ENCODE peak calls at places on chromosomes 11 and 22, in nine cellular contexts. E is heart right ventricle, J is upper lobe of right lung, T is foreskin fibroblast, K is fibroblast of villous mesenchyme, M is AG09309, H is epithelial cell of esophagus, Q is HFF-Myc, Z is nephron progenitor cell. F is an unnamed sample.

GRCh38 chr22:36461665-36462474 is 19.6 kb downstream of the TXN2 start:
- DNase-seq in E (no peak), H (peak), J (peak), Z (peak), M (no peak), K (peak), Q (no peak), T (peak), F (no peak)

GRCh38 chr22:49951001-49951677 is 9.4 kb upstream of the PIM3 start:
- DNase-seq in Z (no peak), K (no peak), J (peak), T (no peak), M (no peak), H (peak), E (no peak), Q (no peak), F (no peak)

GRCh38 chr11:68962527-68963250 is 18.1 kb downstream of the MRGPRD start:
- DNase-seq in Q (no peak), H (no peak), M (no peak), Z (no peak), E (no peak), K (no peak), T (peak), J (peak), F (peak)

GRCh38 chr11:66465371-66466224 is 1.1 kb upstream of the PELI3 start:
- DNase-seq in E (no peak), Z (no peak), H (no peak), J (no peak), K (no peak), T (no peak), Q (no peak), M (no peak), F (no peak)

GRCh38 chr11:43567396-43567975 is 113.1 kb upstream of the HSD17B12 start:
- DNase-seq in M (peak), Q (peak), T (peak), K (peak), E (no peak), Z (no peak), H (peak), J (no peak), F (no peak)

GRCh38 chr11:31397239-31397834 is 27.7 kb downstream of the DNAJC24 start:
- DNase-seq in Z (no peak), J (no peak), K (peak), T (peak), H (peak), M (no peak), E (no peak), Q (no peak), F (no peak)

GRCh38 chr11:120759046-120759445 is 247.5 kb downstream of the GRIK4 start:
- DNase-seq in Z (no peak), E (no peak), H (no peak), K (no peak), J (no peak), Q (no peak), T (no peak), M (no peak), F (no peak)

GRCh38 chr22:31625661-31626426 is 36.2 kb downstream of the PISD start:
- DNase-seq in J (no peak), E (peak), T (peak), Z (peak), M (no peak), K (peak), H (peak), Q (no peak), F (no peak)

GRCh38 chr11:19698493-19699292 is 13.9 kb upstream of the NAV2 start:
- DNase-seq in T (peak), H (peak), Q (no peak), K (no peak), M (peak), E (peak), J (no peak), Z (no peak), F (no peak)

GRCh38 chr11:123856444-123856843 is 29.0 kb downstream of the TMEM225 start:
- DNase-seq in Q (no peak), E (no peak), Z (no peak), M (no peak), H (peak), J (no peak), K (no peak), T (no peak), F (no peak)

GRCh38 chr11:28760676-28761390 is 652.6 kb downstream of the METTL15 start:
- DNase-seq in Q (no peak), Z (no peak), J (no peak), T (peak), E (no peak), K (peak), M (no peak), H (peak), F (no peak)

GRCh38 chr22:28462041-28462440 is 217.6 kb downstream of the TTC28 start:
- DNase-seq in Q (no peak), T (no peak), K (no peak), E (no peak), M (no peak), Z (no peak), J (no peak), H (no peak), F (no peak)

GRCh38 chr11:95108159-95108611 is 18.5 kb downstream of the ENDOD1 start:
- DNase-seq in Q (no peak), K (peak), T (peak), J (no peak), E (peak), Z (no peak), H (peak), M (no peak), F (no peak)

GRCh38 chr11:41050791-41051190 is 408.7 kb downstream of the LRRC4C start:
- DNase-seq in J (no peak), Q (no peak), Z (no peak), M (no peak), K (no peak), H (peak), E (no peak), T (no peak), F (no peak)

GRCh38 chr11:9065614-9066431 is 25.6 kb downstream of the SCUBE2 start:
- DNase-seq in T (no peak), K (peak), E (no peak), Q (no peak), H (no peak), J (no peak), Z (no peak), M (peak), F (no peak)

GRCh38 chr11:69658606-69659450 is 16.3 kb downstream of the LTO1 start:
- DNase-seq in T (no peak), Z (no peak), Q (no peak), H (no peak), J (peak), E (no peak), M (no peak), K (no peak), F (no peak)

GRCh38 chr22:26399288-26399687 is 29.8 kb upstream of the ASPHD2 start:
- DNase-seq in Q (no peak), Z (no peak), T (no peak), J (no peak), K (no peak), H (no peak), M (no peak), E (no peak), F (no peak)

GRCh38 chr22:32661737-32662586 is 139.5 kb upstream of the TIMP3 start:
- DNase-seq in T (peak), E (no peak), Q (peak), M (peak), Z (no peak), J (no peak), K (peak), H (no peak), F (no peak)

GRCh38 chr11:122646549-122647340 is 8.8 kb upstream of the UBASH3B start:
- DNase-seq in Z (no peak), J (no peak), E (no peak), M (no peak), T (peak), K (no peak), Q (no peak), H (peak), F (no peak)

GRCh38 chr22:35154937-35155387 is 89.0 kb downstream of the ISX start:
- DNase-seq in H (peak), M (peak), Z (peak), Q (no peak), K (peak), E (peak), T (peak), J (peak), F (peak)

GRCh38 chr11:49208006-49208721 is at the start of gene FOLH1:
- DNase-seq in K (no peak), E (peak), T (no peak), Q (no peak), Z (no peak), M (no peak), H (peak), J (peak), F (no peak)

GRCh38 chr11:126857860-126858808 is 142.4 kb downstream of the KIRREL3 start:
- DNase-seq in M (no peak), T (peak), Z (no peak), J (no peak), H (peak), Q (no peak), E (no peak), K (peak), F (no peak)

GRCh38 chr22:20664594-20664959 is 109.3 kb upstream of the SERPIND1 start:
- DNase-seq in K (no peak), Z (no peak), H (no peak), M (no peak), E (no peak), J (no peak), T (no peak), Q (no peak), F (no peak)

GRCh38 chr22:34019190-34019845 is 99.0 kb upstream of the LARGE1 start:
- DNase-seq in K (no peak), J (no peak), T (no peak), M (no peak), Z (no peak), H (no peak), Q (no peak), E (no peak), F (no peak)

GRCh38 chr22:38317995-38318715 is 922 bp upstream of the CSNK1E start:
- DNase-seq in T (peak), K (peak), H (peak), Q (peak), Z (no peak), J (peak), E (peak), M (peak), F (no peak)

GRCh38 chr11:66045177-66045639 is 3.8 kb downstream of the GAL3ST3 start:
- DNase-seq in T (peak), Q (no peak), E (peak), K (peak), H (peak), M (no peak), J (peak), Z (peak), F (peak)

GRCh38 chr11:128487978-128488377 is 99.4 kb downstream of the ETS1 start:
- DNase-seq in K (no peak), Z (no peak), E (no peak), H (no peak), Q (no peak), M (no peak), T (no peak), J (no peak), F (peak)

DNA sequence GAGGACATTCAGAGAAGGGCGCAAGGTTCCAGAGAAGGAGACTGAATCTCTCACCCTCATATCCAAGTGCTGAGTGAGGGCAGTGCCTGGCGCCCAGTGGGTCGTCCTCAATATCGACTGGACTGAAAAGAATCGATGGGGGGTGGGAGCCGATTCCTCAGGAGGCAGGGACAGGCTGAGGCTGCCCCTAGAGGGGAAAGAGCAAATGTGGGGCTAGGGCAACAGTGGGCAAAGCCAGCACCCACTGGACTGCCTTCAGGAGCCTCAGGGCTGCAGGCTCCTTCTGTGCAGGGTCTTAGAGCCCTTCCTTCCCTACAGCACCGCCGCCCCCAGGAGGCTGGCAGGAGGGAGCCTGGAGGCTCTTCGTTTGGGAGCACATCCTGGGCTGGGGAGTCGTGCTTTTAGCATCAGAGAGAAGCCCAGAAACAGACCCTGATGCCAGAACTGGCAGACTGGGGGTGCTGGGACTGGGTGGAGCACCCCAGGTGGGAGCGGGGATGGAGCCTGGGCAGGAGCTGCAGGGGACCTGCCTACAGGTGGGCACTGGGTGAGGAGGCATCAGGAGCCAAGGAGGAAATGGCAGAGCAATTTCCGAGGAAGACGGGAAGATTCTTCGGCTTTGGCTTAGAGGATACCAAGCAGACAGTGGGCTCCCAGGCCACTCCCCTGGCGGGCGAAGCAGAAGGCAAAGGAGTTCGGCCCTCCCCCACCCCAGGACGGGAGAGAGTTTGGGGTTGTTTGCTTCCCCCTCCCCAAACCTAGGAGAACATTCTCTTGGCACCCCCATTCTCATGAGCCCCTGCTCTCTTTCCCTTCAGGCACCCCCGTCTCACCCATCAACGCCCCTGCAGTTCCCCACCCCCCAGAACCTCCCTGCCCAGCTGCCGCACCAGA is 1.2 kb downstream of the SYT7 start:
- DNase-seq in E (no peak), H (no peak), M (no peak), K (no peak), J (no peak), Z (no peak), Q (no peak), T (no peak), F (no peak)
- TF ChIP-seq CTCF in E (no peak), H (no peak), M (no peak), K (no peak), J (no peak), Z (no peak), Q (no peak), T (no peak), F (no peak)

GRCh38 chr11:7437706-7438105 is 47.6 kb upstream of the OLFML1 start:
- DNase-seq in Z (no peak), M (peak), E (no peak), K (no peak), H (no peak), Q (no peak), T (no peak), J (no peak), F (no peak)
- TF ChIP-seq CTCF in Z (no peak), M (no peak), E (no peak), K (no peak), H (no peak), Q (no peak), T (no peak), J (no peak), F (no peak)

DNA sequence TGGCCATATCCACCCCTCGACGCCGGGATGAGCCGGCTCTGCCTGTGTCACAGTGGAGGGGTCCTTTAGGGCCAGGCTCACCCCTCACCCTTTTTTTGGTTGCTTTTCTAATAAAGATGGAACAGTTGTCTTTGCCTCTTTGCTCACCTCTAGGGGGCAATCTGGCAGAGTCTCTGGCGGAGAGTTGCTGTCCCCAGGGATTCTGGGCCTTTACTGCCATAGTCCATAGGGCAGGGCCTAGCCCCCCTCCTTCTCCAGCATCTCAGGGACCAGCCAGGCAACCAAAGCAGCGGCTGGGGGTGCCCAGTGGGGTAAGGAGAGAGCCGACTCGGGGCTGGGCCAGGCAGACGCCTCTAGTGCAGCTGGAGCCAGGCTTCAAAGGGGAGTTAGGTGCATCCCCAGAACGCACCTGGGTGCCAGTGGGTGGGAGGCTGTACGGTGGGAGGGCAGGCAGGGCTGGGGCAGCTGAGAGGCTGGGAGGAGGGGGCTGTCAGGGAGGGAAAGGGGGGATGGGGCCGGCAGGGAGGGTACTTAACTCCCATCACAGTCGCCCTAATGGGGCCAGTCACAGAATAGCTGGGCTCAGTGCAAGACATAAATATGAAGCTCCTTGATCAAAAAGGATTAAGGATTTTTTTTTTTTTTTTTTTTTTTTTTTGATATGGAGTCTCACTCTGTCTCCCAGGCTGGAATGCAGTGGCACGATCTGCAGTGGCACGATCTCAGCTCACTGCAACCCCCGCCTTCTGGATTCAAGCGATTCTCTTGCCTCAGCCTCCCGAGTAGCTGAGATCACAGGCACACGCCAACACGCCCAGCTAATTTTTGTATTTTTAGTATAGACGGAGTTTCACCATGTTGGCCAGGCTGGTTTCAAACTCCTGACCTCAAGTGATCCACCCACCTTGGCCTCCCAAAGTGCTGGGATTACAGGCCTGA is 2.5 kb upstream of the SUSD2 start:
- DNase-seq in H (no peak), Q (no peak), T (peak), M (no peak), K (no peak), Z (peak), E (no peak), J (no peak), F (no peak)
- TF ChIP-seq CTCF in H (peak), Q (peak), T (peak), M (peak), K (peak), Z (peak), E (peak), J (peak), F (no peak)

DNA sequence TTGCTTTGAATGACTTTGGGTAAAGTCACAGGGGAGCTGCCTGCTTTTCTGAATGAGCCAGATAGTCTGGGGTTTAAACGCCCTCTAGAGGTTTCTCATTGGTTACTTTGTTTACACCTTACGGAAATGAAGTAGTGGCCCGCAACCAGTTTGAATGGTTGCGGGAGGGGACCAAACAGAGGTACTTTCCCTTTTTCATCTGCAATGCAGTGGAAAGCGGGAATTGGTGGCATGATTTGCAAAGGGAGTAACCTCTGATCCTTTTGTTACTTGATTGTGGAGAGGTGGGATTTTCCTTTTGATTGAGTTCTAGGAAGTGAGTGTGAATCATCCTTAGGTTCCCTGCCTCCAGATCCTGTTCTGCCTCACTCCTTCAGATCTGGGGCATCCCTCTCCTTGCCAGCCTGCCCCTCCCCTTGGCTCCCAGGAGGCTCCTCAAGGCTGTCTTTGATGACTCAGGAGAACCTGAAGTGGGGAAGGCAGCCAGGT is 15.9 kb upstream of the GLYATL1 start:
- DNase-seq in M (no peak), H (peak), J (no peak), K (peak), E (no peak), Q (no peak), Z (no peak), T (peak), F (peak)
- TF ChIP-seq CTCF in M (peak), H (peak), J (no peak), K (peak), E (peak), Q (peak), Z (peak), T (peak), F (peak)

DNA sequence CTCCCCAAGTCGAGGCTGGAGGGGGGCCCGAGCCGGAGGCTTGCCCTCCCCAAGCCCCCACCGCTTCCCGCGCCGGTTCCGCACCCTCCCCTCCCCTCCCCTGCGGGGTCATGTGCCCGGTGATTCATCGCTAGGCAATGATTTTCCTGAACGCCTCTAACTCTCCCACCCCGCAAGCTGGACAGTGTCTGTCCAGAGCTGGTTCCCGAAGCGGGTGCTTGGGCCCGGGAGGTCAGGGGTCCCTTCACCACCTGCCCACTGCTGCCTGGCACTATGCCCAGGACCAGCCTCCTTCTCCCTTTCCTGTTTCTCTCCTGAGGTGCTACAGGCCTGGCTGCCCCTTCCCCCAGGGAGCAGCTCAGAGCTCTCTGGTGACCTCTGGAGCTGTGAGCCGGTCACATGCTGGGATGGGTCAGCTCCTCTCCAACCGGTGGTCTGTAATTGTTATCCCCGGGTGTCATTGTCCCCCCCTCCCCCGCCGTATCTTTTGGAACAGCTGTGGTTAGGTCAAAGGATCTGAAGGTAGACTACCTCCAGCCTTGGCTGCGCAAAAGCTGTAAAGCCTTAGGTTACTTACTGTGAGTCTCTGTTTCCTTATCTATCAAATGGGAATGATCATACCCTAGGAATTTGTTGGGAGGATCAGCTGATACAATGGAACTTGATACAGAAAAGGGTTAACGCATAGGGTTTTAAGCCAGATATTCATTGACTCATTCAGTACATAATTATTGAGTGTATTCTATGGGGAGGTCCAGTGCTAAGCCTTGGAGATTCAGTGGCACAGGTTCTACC is 722 bp downstream of the STX3 start:
- DNase-seq in Q (no peak), Z (peak), H (peak), T (peak), K (peak), E (peak), J (peak), M (peak), F (peak)
- TF ChIP-seq CTCF in Q (no peak), Z (no peak), H (no peak), T (no peak), K (no peak), E (no peak), J (no peak), M (no peak), F (no peak)